ENCODE peak calls at places on chromosomes 3 and 15, in five cellular contexts. One of them, this sample, is unnamed.

GRCh38 chr3:60309539-60310268 is 941.5 kb downstream of the FHIT start:
- DNase-seq in pancreas: no peak
- DNase-seq in bronchial epithelial cell: no peak
- DNase-seq in A549: no peak
- DNase-seq in CD8-positive, alpha-beta T cell: no peak
- DNase-seq in this sample: no peak

GRCh38 chr15:74628199-74628598 is 12.6 kb downstream of the CLK3 start:
- DNase-seq in pancreas: no peak
- DNase-seq in bronchial epithelial cell: no peak
- DNase-seq in A549: no peak
- DNase-seq in CD8-positive, alpha-beta T cell: no peak
- DNase-seq in this sample: no peak

GRCh38 chr15:28992340-28992864 is 106.6 kb downstream of the APBA2 start:
- DNase-seq in pancreas: no peak
- DNase-seq in bronchial epithelial cell: no peak
- DNase-seq in A549: no peak
- DNase-seq in CD8-positive, alpha-beta T cell: no peak
- DNase-seq in this sample: no peak

GRCh38 chr15:47820047-47820779 is 102.9 kb downstream of the SEMA6D start:
- DNase-seq in pancreas: no peak
- DNase-seq in bronchial epithelial cell: peak; percentile 85
- DNase-seq in A549: no peak
- DNase-seq in CD8-positive, alpha-beta T cell: no peak
- DNase-seq in this sample: no peak

GRCh38 chr3:183306798-183307671 is 54.0 kb downstream of the B3GNT5 start:
- DNase-seq in pancreas: peak; percentile 86
- DNase-seq in bronchial epithelial cell: peak; percentile 81
- DNase-seq in A549: no peak
- DNase-seq in CD8-positive, alpha-beta T cell: no peak
- DNase-seq in this sample: no peak

GRCh38 chr3:111729087-111729846 is 129.8 kb upstream of the PHLDB2 start:
- DNase-seq in pancreas: peak; percentile 32
- DNase-seq in bronchial epithelial cell: no peak
- DNase-seq in A549: no peak
- DNase-seq in CD8-positive, alpha-beta T cell: no peak
- DNase-seq in this sample: no peak

GRCh38 chr3:127442551-127442950 is 148.0 kb downstream of the TPRA1 start:
- DNase-seq in pancreas: no peak
- DNase-seq in bronchial epithelial cell: no peak
- DNase-seq in A549: no peak
- DNase-seq in CD8-positive, alpha-beta T cell: no peak
- DNase-seq in this sample: no peak

GRCh38 chr3:149382518-149382917 is 5.1 kb upstream of the TM4SF1 start:
- DNase-seq in pancreas: no peak
- DNase-seq in bronchial epithelial cell: peak; percentile 53
- DNase-seq in A549: no peak
- DNase-seq in CD8-positive, alpha-beta T cell: no peak
- DNase-seq in this sample: no peak

GRCh38 chr3:132561003-132561402 is 36.1 kb upstream of the ACKR4 start:
- DNase-seq in pancreas: no peak
- DNase-seq in bronchial epithelial cell: no peak
- DNase-seq in A549: no peak
- DNase-seq in CD8-positive, alpha-beta T cell: no peak
- DNase-seq in this sample: no peak

GRCh38 chr3:195150194-195151118 is 120.5 kb downstream of the XXYLT1 start:
- DNase-seq in pancreas: peak; percentile 64
- DNase-seq in bronchial epithelial cell: peak; percentile 88
- DNase-seq in A549: no peak
- DNase-seq in CD8-positive, alpha-beta T cell: peak; percentile 37
- DNase-seq in this sample: no peak

GRCh38 chr3:156298938-156299337 is 178.6 kb downstream of the KCNAB1 start:
- DNase-seq in pancreas: peak; percentile 52
- DNase-seq in bronchial epithelial cell: no peak
- DNase-seq in A549: no peak
- DNase-seq in CD8-positive, alpha-beta T cell: no peak
- DNase-seq in this sample: no peak

GRCh38 chr3:188241072-188241471 is 87.1 kb downstream of the LPP start:
- DNase-seq in pancreas: no peak
- DNase-seq in bronchial epithelial cell: no peak
- DNase-seq in A549: no peak
- DNase-seq in CD8-positive, alpha-beta T cell: no peak
- DNase-seq in this sample: no peak

GRCh38 chr3:40404591-40405198 is 17.7 kb downstream of the ENTPD3 start:
- DNase-seq in pancreas: no peak
- DNase-seq in bronchial epithelial cell: no peak
- DNase-seq in A549: no peak
- DNase-seq in CD8-positive, alpha-beta T cell: no peak
- DNase-seq in this sample: no peak

GRCh38 chr15:47885921-47886320 is 168.6 kb downstream of the SEMA6D start:
- DNase-seq in pancreas: no peak
- DNase-seq in bronchial epithelial cell: peak; percentile 89
- DNase-seq in A549: no peak
- DNase-seq in CD8-positive, alpha-beta T cell: no peak
- DNase-seq in this sample: no peak

GRCh38 chr3:177977381-177978158 is 558.7 kb upstream of the KCNMB2 start:
- DNase-seq in pancreas: no peak
- DNase-seq in bronchial epithelial cell: peak; percentile 91
- DNase-seq in A549: peak; percentile 20
- DNase-seq in CD8-positive, alpha-beta T cell: no peak
- DNase-seq in this sample: no peak

GRCh38 chr3:167032267-167032876 is 347.7 kb downstream of the ZBBX start:
- DNase-seq in pancreas: peak; percentile 22
- DNase-seq in bronchial epithelial cell: peak; percentile 72
- DNase-seq in A549: no peak
- DNase-seq in CD8-positive, alpha-beta T cell: no peak
- DNase-seq in this sample: peak; percentile 64

GRCh38 chr3:119560160-119560559 is 746 bp upstream of the CD80 start:
- DNase-seq in pancreas: no peak
- DNase-seq in bronchial epithelial cell: no peak
- DNase-seq in A549: no peak
- DNase-seq in CD8-positive, alpha-beta T cell: no peak
- DNase-seq in this sample: no peak

GRCh38 chr3:188686319-188686718 is 485.5 kb upstream of the TPRG1 start:
- DNase-seq in pancreas: no peak
- DNase-seq in bronchial epithelial cell: no peak
- DNase-seq in A549: no peak
- DNase-seq in CD8-positive, alpha-beta T cell: no peak
- DNase-seq in this sample: no peak

GRCh38 chr3:141405025-141405424 is 36.7 kb downstream of the ZBTB38 start:
- DNase-seq in pancreas: no peak
- DNase-seq in bronchial epithelial cell: peak; percentile 78
- DNase-seq in A549: no peak
- DNase-seq in CD8-positive, alpha-beta T cell: no peak
- DNase-seq in this sample: no peak

GRCh38 chr3:155748611-155749365 is 3.9 kb upstream of the PLCH1 start:
- DNase-seq in pancreas: no peak
- DNase-seq in bronchial epithelial cell: no peak
- DNase-seq in A549: no peak
- DNase-seq in CD8-positive, alpha-beta T cell: no peak
- DNase-seq in this sample: no peak

GRCh38 chr3:99172736-99173657 is 271.5 kb upstream of the DCBLD2 start:
- DNase-seq in pancreas: peak; percentile 35
- DNase-seq in bronchial epithelial cell: peak; percentile 65
- DNase-seq in A549: peak; percentile 26
- DNase-seq in CD8-positive, alpha-beta T cell: no peak
- DNase-seq in this sample: peak; percentile 72

GRCh38 chr3:149571381-149571780 is 86.4 kb downstream of the WWTR1 start:
- DNase-seq in pancreas: no peak
- DNase-seq in bronchial epithelial cell: no peak
- DNase-seq in A549: no peak
- DNase-seq in CD8-positive, alpha-beta T cell: no peak
- DNase-seq in this sample: no peak

GRCh38 chr3:130975251-130975650 is 51.4 kb downstream of the ASTE1 start:
- DNase-seq in pancreas: no peak
- DNase-seq in bronchial epithelial cell: peak; percentile 94
- DNase-seq in A549: no peak
- DNase-seq in CD8-positive, alpha-beta T cell: no peak
- DNase-seq in this sample: no peak

GRCh38 chr3:190004656-190005055 is 116.0 kb downstream of the P3H2 start:
- DNase-seq in pancreas: no peak
- DNase-seq in bronchial epithelial cell: no peak
- DNase-seq in A549: no peak
- DNase-seq in CD8-positive, alpha-beta T cell: no peak
- DNase-seq in this sample: no peak

GRCh38 chr15:34019369-34019990 is 19.5 kb downstream of the AVEN start:
- DNase-seq in pancreas: no peak
- DNase-seq in bronchial epithelial cell: peak; percentile 22
- DNase-seq in A549: no peak
- DNase-seq in CD8-positive, alpha-beta T cell: no peak
- DNase-seq in this sample: no peak

GRCh38 chr3:151014619-151015018 is 42.1 kb upstream of the CLRN1 start:
- DNase-seq in pancreas: no peak
- DNase-seq in bronchial epithelial cell: no peak
- DNase-seq in A549: no peak
- DNase-seq in CD8-positive, alpha-beta T cell: no peak
- DNase-seq in this sample: no peak

GRCh38 chr3:123755085-123755484 is 129.0 kb downstream of the MYLK start:
- DNase-seq in pancreas: peak; percentile 86
- DNase-seq in bronchial epithelial cell: no peak
- DNase-seq in A549: peak; percentile 94
- DNase-seq in CD8-positive, alpha-beta T cell: no peak
- DNase-seq in this sample: no peak

GRCh38 chr15:69643476-69643875 is 190.9 kb downstream of the RPLP1 start:
- DNase-seq in pancreas: no peak
- DNase-seq in bronchial epithelial cell: no peak
- DNase-seq in A549: no peak
- DNase-seq in CD8-positive, alpha-beta T cell: no peak
- DNase-seq in this sample: no peak

GRCh38 chr3:122676759-122677158 is 3.9 kb upstream of the PARP14 start:
- DNase-seq in pancreas: no peak
- DNase-seq in bronchial epithelial cell: no peak
- DNase-seq in A549: no peak
- DNase-seq in CD8-positive, alpha-beta T cell: no peak
- DNase-seq in this sample: no peak

GRCh38 chr15:31275331-31276262 is 51.0 kb upstream of the KLF13 start:
- DNase-seq in pancreas: no peak
- DNase-seq in bronchial epithelial cell: no peak
- DNase-seq in A549: no peak
- DNase-seq in CD8-positive, alpha-beta T cell: no peak
- DNase-seq in this sample: no peak

GRCh38 chr15:101489633-101490407 is at the start of gene PCSK6:
- DNase-seq in pancreas: no peak
- DNase-seq in bronchial epithelial cell: no peak
- DNase-seq in A549: peak; percentile 66
- DNase-seq in CD8-positive, alpha-beta T cell: no peak
- DNase-seq in this sample: peak; percentile 10

GRCh38 chr3:175512700-175513099 is 653.6 kb downstream of the NAALADL2 start:
- DNase-seq in pancreas: no peak
- DNase-seq in bronchial epithelial cell: no peak
- DNase-seq in A549: no peak
- DNase-seq in CD8-positive, alpha-beta T cell: no peak
- DNase-seq in this sample: peak; percentile 66

GRCh38 chr15:98433302-98433701 is 215.0 kb upstream of the IGF1R start:
- DNase-seq in pancreas: no peak
- DNase-seq in bronchial epithelial cell: no peak
- DNase-seq in A549: no peak
- DNase-seq in CD8-positive, alpha-beta T cell: no peak
- DNase-seq in this sample: no peak

GRCh38 chr3:164199982-164200823 is 878.1 kb downstream of the SI start:
- DNase-seq in pancreas: no peak
- DNase-seq in bronchial epithelial cell: peak; percentile 4
- DNase-seq in A549: no peak
- DNase-seq in CD8-positive, alpha-beta T cell: no peak
- DNase-seq in this sample: no peak
- H3K4me3 ChIP-seq in pancreas: no peak overlapping the region
- H3K4me3 ChIP-seq in bronchial epithelial cell: no peak overlapping the region
- H3K4me3 ChIP-seq in A549: no peak overlapping the region
- H3K4me3 ChIP-seq in CD8-positive, alpha-beta T cell: no peak overlapping the region
- H3K4me3 ChIP-seq in this sample: no peak overlapping the region

DNA sequence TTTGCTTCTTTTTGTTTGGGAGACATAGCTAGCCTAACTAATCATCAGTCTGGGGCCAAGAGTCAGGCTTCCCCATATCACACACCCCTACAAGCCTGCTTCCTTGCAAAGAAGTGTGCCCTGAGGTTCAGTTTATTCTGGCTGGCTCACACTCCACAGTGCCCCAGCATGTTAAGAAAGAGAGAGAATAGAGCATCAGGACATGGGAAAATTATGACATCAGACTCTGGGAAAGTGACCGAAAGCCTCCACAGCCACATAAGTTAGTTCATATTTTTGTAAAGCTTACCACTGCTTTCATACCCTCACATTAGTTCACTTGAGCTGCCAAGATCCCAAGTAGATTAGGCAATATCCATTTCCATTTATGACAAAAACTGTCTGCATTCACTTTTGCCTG is 62.9 kb upstream of the CFAP161 start:
- DNase-seq in pancreas: no peak
- DNase-seq in bronchial epithelial cell: peak; percentile 38
- DNase-seq in A549: no peak
- DNase-seq in CD8-positive, alpha-beta T cell: no peak
- DNase-seq in this sample: no peak
- H3K4me3 ChIP-seq in pancreas: no peak overlapping the region
- H3K4me3 ChIP-seq in bronchial epithelial cell: no peak overlapping the region
- H3K4me3 ChIP-seq in A549: no peak overlapping the region
- H3K4me3 ChIP-seq in CD8-positive, alpha-beta T cell: no peak overlapping the region
- H3K4me3 ChIP-seq in this sample: no peak overlapping the region

DNA sequence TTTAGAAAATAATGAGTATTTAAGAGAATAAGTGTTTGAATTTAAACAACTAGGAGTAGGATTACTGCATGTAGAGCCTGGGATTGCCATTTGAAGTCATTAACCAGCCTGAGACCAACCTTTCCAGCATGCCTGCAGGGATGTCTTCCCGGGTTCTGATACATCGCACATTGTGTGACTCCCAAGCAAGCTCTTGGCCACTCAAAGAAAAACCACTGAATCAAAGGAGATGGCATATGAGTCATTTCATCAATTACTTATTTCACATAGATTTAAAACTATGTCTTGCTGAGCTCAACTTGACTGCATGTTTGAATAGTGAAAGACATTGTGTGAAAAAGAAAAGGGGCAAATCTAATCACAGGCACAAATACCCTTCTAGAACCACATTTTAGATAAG is 15.0 kb upstream of the THBS1 start:
- DNase-seq in pancreas: no peak
- DNase-seq in bronchial epithelial cell: no peak
- DNase-seq in A549: no peak
- DNase-seq in CD8-positive, alpha-beta T cell: no peak
- DNase-seq in this sample: no peak
- H3K4me3 ChIP-seq in pancreas: no peak overlapping the region
- H3K4me3 ChIP-seq in bronchial epithelial cell: no peak overlapping the region
- H3K4me3 ChIP-seq in A549: no peak overlapping the region
- H3K4me3 ChIP-seq in CD8-positive, alpha-beta T cell: no peak overlapping the region
- H3K4me3 ChIP-seq in this sample: no peak overlapping the region

GRCh38 chr3:113744941-113745272 is 1.1 kb downstream of the NAA50 start:
- DNase-seq in pancreas: no peak
- DNase-seq in bronchial epithelial cell: no peak
- DNase-seq in A549: no peak
- DNase-seq in CD8-positive, alpha-beta T cell: no peak
- DNase-seq in this sample: no peak

GRCh38 chr3:113741086-113741485 is 5.0 kb downstream of the NAA50 start:
- DNase-seq in pancreas: no peak
- DNase-seq in bronchial epithelial cell: no peak
- DNase-seq in A549: no peak
- DNase-seq in CD8-positive, alpha-beta T cell: no peak
- DNase-seq in this sample: no peak

GRCh38 chr3:113746069-113746954 is at the start of gene NAA50:
- DNase-seq in pancreas: peak; percentile 93
- DNase-seq in bronchial epithelial cell: peak; percentile 87
- DNase-seq in A549: peak; percentile 88
- DNase-seq in CD8-positive, alpha-beta T cell: peak; percentile 89
- DNase-seq in this sample: peak; percentile 96

GRCh38 chr3:113745273-113746068 is 578 bp downstream of the NAA50 start:
- DNase-seq in pancreas: peak; percentile 82
- DNase-seq in bronchial epithelial cell: peak; percentile 96
- DNase-seq in A549: peak; percentile 95
- DNase-seq in CD8-positive, alpha-beta T cell: peak; percentile 60
- DNase-seq in this sample: peak; percentile 79

GRCh38 chr3:113743006-113743639 is 2.9 kb downstream of the NAA50 start:
- DNase-seq in pancreas: no peak
- DNase-seq in bronchial epithelial cell: peak; percentile 30
- DNase-seq in A549: no peak
- DNase-seq in CD8-positive, alpha-beta T cell: no peak
- DNase-seq in this sample: no peak
- H3K4me3 ChIP-seq in pancreas: no peak overlapping the region
- H3K4me3 ChIP-seq in bronchial epithelial cell: no peak overlapping the region
- H3K4me3 ChIP-seq in A549: no peak overlapping the region
- H3K4me3 ChIP-seq in CD8-positive, alpha-beta T cell: no peak overlapping the region
- H3K4me3 ChIP-seq in this sample: peak overlapping the region; percentile 84

This sample was measured in HAP-1.